ENCODE peak calls at places on chromosomes 12 and 14, in seven cellular contexts. Q is IMR-90, W is A549, P is K562, M is SK-N-SH, B is GM12878, Z is H1. A is an unnamed sample.

GRCh38 chr12:76026643-76027063 is 4.9 kb downstream of the PHLDA1 start:
- DNase-seq in Z (no peak), Q (peak), B (no peak), W (peak), M (no peak), P (no peak), A (peak)

GRCh38 chr14:103056322-103057027 is 874 bp downstream of the CDC42BPB start:
- DNase-seq in Z (peak), Q (peak), W (peak), P (peak), M (peak), B (no peak), A (no peak)

GRCh38 chr12:60191676-60192359 is 596.0 kb downstream of the SLC16A7 start:
- DNase-seq in W (no peak), Z (no peak), B (no peak), P (no peak), Q (peak), M (no peak), A (no peak)

GRCh38 chr12:51391047-51391837 is at the start of gene GALNT6:
- DNase-seq in Q (no peak), Z (peak), B (no peak), W (no peak), P (peak), M (peak), A (no peak)

GRCh38 chr12:5480953-5481300 is 49.0 kb downstream of the NTF3 start:
- DNase-seq in Z (peak), M (no peak), P (no peak), B (no peak), Q (no peak), W (no peak), A (no peak)

GRCh38 chr14:49623941-49624806 is 3.6 kb downstream of the MGAT2 start:
- DNase-seq in M (no peak), B (no peak), P (no peak), Z (no peak), W (no peak), Q (no peak), A (no peak)

GRCh38 chr14:64707661-64708060 is 3.4 kb downstream of the PLEKHG3 start:
- DNase-seq in M (no peak), Q (peak), Z (no peak), B (no peak), W (peak), P (no peak), A (peak)

GRCh38 chr14:55373784-55374725 is 37.6 kb downstream of the ATG14 start:
- DNase-seq in Z (no peak), W (no peak), M (no peak), P (no peak), Q (peak), B (peak), A (no peak)

GRCh38 chr12:94205738-94206310 is 57.4 kb downstream of the PLXNC1 start:
- DNase-seq in Z (no peak), W (no peak), Q (no peak), B (no peak), P (no peak), M (no peak), A (no peak)

GRCh38 chr14:90593254-90594040 is 196.6 kb downstream of the CALM1 start:
- DNase-seq in M (peak), P (no peak), Z (no peak), B (no peak), W (no peak), Q (no peak), A (no peak)

GRCh38 chr12:23731493-23731892 is 218.0 kb downstream of the SOX5 start:
- DNase-seq in M (no peak), Q (no peak), Z (no peak), P (peak), B (no peak), W (no peak), A (no peak)

GRCh38 chr12:14167005-14167628 is 185.7 kb upstream of the GRIN2B start:
- DNase-seq in B (no peak), Q (peak), M (peak), W (peak), P (peak), Z (peak), A (peak)

GRCh38 chr14:101927859-101928258 is 36.5 kb upstream of the DYNC1H1 start:
- DNase-seq in Q (peak), B (no peak), Z (no peak), M (peak), P (peak), W (no peak), A (no peak)

GRCh38 chr14:50541159-50541567 is 8.8 kb upstream of the MAP4K5 start:
- DNase-seq in M (no peak), Z (no peak), B (no peak), Q (no peak), W (no peak), P (no peak), A (no peak)

GRCh38 chr14:104121142-104121541 is 17.2 kb upstream of the KIF26A start:
- DNase-seq in Q (no peak), B (no peak), P (no peak), M (no peak), W (no peak), Z (no peak), A (no peak)

GRCh38 chr14:50340045-50340444 is 27.9 kb downstream of the DMAC2L start:
- DNase-seq in B (no peak), Z (no peak), W (no peak), M (no peak), Q (no peak), P (no peak), A (no peak)

GRCh38 chr12:56634837-56635538 is 4.9 kb upstream of the BAZ2A start:
- DNase-seq in B (no peak), P (peak), W (peak), Z (peak), Q (peak), M (peak), A (peak)

GRCh38 chr12:108773798-108774788 is 42.8 kb upstream of the CORO1C start:
- DNase-seq in B (no peak), Z (peak), P (no peak), W (peak), M (peak), Q (peak), A (peak)

GRCh38 chr12:12024958-12025682 is 45.6 kb upstream of the BCL2L14 start:
- DNase-seq in W (no peak), Q (no peak), B (peak), Z (peak), M (no peak), P (no peak), A (no peak)

GRCh38 chr12:75840994-75841355 is 190.6 kb downstream of the PHLDA1 start:
- DNase-seq in W (no peak), Q (no peak), B (no peak), P (no peak), M (no peak), Z (no peak), A (no peak)

GRCh38 chr14:71321556-71322315 is 414.5 kb downstream of the PCNX1 start:
- DNase-seq in B (no peak), P (no peak), Z (no peak), M (no peak), Q (peak), W (peak), A (peak)

DNA sequence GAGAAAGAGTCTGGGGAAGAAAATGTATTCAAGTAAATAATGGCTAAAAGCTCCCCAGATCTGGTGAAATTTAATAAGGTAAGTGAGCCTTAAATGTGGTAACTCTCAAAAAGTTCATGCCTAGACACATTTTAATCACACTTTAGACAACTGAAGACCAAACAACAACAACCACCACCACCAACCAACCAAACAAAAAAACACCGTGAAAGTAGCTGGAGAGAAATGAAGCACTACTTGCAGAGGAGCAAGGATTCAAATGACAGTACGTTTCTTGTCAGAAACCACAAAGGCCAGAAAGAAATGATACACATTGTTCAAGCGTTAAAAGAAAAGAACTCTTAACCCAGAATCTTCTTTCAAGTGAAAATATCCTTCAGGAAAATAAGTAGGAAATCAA is 208.3 kb downstream of the MYRFL start:
- DNase-seq in B (no peak), M (no peak), Z (no peak), Q (no peak), W (no peak), P (no peak), A (no peak)
- TF ChIP-seq RFX5 in B (no peak), M (no peak), Z (no peak), Q (no peak), W (no peak), P (no peak), A (no peak)

GRCh38 chr12:1532796-1533195 is 61.6 kb downstream of the FBXL14 start:
- DNase-seq in Z (no peak), P (no peak), Q (no peak), B (no peak), M (no peak), W (no peak), A (no peak)

GRCh38 chr12:1533205-1533601 is 61.2 kb downstream of the FBXL14 start:
- DNase-seq in B (peak), P (peak), W (no peak), M (peak), Q (no peak), Z (no peak), A (no peak)

GRCh38 chr12:1536817-1537216 is 57.6 kb downstream of the FBXL14 start:
- DNase-seq in Q (peak), M (no peak), Z (no peak), W (no peak), P (no peak), B (no peak), A (no peak)

GRCh38 chr12:1533602-1534304 is 60.6 kb downstream of the FBXL14 start:
- DNase-seq in W (no peak), B (peak), Q (peak), P (no peak), M (no peak), Z (no peak), A (no peak)

DNA sequence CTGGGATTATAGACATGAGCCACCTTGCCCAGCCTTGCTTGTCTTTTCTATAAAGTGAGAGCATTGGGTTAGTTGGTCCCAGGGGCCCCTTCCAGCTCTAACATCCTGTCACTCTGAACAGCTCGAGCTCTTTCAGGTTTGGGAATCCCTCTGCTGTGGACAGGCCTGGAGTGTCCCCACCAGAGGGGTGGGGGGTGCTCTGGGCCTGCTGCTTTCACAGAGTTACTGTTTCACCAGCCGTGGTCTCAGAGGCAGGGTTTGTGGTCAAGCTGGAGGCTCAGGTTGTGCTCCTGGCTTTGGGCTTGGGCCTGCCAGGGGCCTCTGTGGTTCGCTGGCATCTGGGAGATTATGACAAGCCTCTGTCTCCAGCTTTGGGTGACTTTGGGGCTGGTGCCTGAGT is 59.7 kb downstream of the FBXL14 start:
- DNase-seq in W (no peak), P (no peak), Z (no peak), Q (no peak), M (no peak), B (peak), A (no peak)
- TF ChIP-seq RFX5 in W (no peak), P (no peak), Z (no peak), Q (no peak), M (no peak), B (no peak), A (no peak)

GRCh38 chr14:62179367-62180018 is 417.3 kb downstream of the SNAPC1 start:
- DNase-seq in B (peak), Z (peak), M (peak), W (peak), P (no peak), Q (peak), A (peak)
- TF ChIP-seq RFX5 in B (no peak), Z (no peak), M (no peak), W (no peak), P (no peak), Q (no peak), A (no peak)

GRCh38 chr12:58262796-58263195 is 321.4 kb downstream of the ATP23 start:
- DNase-seq in Z (no peak), Q (no peak), B (no peak), M (no peak), W (no peak), P (no peak), A (no peak)
- TF ChIP-seq RFX5 in Z (no peak), Q (no peak), B (no peak), M (no peak), W (no peak), P (no peak), A (no peak)

GRCh38 chr14:92505826-92506225 is 7.8 kb upstream of the RIN3 start:
- DNase-seq in Q (no peak), W (no peak), P (no peak), B (no peak), M (no peak), Z (no peak), A (no peak)

GRCh38 chr14:92506230-92506629 is 7.4 kb upstream of the RIN3 start:
- DNase-seq in B (no peak), M (no peak), Z (no peak), Q (no peak), P (no peak), W (no peak), A (no peak)

GRCh38 chr14:92502541-92503286 is 10.9 kb upstream of the RIN3 start:
- DNase-seq in W (no peak), Z (no peak), P (no peak), M (no peak), Q (no peak), B (no peak), A (no peak)

GRCh38 chr14:92501891-92502351 is 11.7 kb upstream of the RIN3 start:
- DNase-seq in M (no peak), P (no peak), B (no peak), Z (no peak), Q (peak), W (no peak), A (no peak)

DNA sequence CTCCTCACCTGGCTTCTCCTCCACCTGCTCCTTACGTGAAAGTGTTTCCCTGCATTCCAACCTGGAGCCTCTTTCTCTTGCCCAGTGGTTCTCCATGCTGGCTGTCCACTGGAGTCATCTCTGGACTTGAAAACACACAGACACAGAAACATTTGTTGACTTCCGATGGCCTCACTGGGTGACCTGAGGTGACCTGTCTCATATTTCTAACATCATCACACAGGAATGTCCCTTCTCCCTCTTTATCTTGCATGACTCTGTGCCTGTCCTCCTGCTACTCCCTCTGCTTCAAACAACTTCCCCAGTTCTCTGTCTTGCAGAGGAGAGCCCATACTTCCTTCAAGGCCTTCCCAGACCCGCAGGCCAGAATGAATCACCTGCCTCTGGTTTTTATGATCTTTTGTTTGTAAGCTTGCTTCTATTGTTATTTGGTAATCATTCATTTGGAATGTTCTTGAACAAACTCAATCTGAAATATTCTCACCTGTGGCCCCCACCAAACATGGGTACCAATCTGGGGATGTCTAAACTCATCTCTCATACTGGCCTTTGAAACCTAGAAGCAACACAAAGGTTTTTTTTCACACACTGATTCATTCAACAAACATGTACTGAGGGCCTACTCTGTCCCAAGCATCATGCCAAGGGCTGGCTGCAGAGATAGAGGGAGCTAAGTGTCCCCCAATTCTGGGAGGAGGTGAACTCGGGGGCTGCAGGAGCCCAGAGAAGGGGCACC is 9.7 kb upstream of the RIN3 start:
- DNase-seq in P (no peak), M (no peak), B (no peak), Q (peak), Z (no peak), W (peak), A (peak)
- TF ChIP-seq RFX5 in P (no peak), M (no peak), B (no peak), Q (no peak), Z (no peak), W (no peak), A (no peak)

GRCh38 chr14:74985806-74986205 is 16.9 kb upstream of the EIF2B2 start:
- DNase-seq in B (no peak), P (no peak), W (no peak), M (no peak), Q (no peak), Z (no peak), A (no peak)

GRCh38 chr14:74984241-74985027 is 18.3 kb upstream of the EIF2B2 start:
- DNase-seq in M (no peak), W (no peak), Z (no peak), B (no peak), P (no peak), Q (no peak), A (no peak)

GRCh38 chr14:74982661-74983060 is 20.1 kb upstream of the EIF2B2 start:
- DNase-seq in B (no peak), Q (no peak), P (no peak), Z (no peak), W (no peak), M (no peak), A (no peak)

GRCh38 chr14:74983343-74983742 is 19.4 kb upstream of the EIF2B2 start:
- DNase-seq in P (no peak), B (no peak), Z (no peak), Q (no peak), M (no peak), W (no peak), A (no peak)

DNA sequence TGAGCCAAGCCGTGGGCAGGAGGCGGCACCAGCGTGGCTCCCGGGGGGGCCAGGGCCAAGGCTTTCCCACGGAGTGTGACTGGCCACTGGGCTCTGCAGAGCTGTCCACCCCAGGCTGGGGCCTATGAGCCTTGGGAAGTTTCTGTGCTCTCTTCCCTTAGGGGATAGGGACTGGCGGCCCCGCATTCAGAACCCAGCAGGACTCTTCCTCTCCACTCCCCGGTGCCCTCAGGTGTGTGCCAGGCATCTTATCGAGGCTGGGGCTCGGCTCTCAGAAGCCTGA is 17.8 kb upstream of the EIF2B2 start:
- DNase-seq in W (no peak), M (no peak), Z (no peak), P (no peak), B (no peak), Q (no peak), A (no peak)
- TF ChIP-seq RFX5 in W (no peak), M (no peak), Z (no peak), P (no peak), B (no peak), Q (no peak), A (no peak)

GRCh38 chr12:47868552-47869031 is 36.2 kb downstream of the VDR start:
- DNase-seq in P (no peak), M (no peak), Q (no peak), B (peak), Z (no peak), W (no peak), A (no peak)
- TF ChIP-seq RFX5 in P (no peak), M (no peak), Q (no peak), B (no peak), Z (no peak), W (no peak), A (no peak)